ENCODE peak calls at places on chromosomes 16 and 17, in eight cellular contexts. X is dorsolateral prefrontal cortex, B is fibroblast of pulmonary artery, T is cardiac muscle cell, V is testis, Y is progenitor cell of endocrine pancreas, R is activated B cell treated with CpG ODN at 0.5 μM for 24 hours, F is IMR-90. H is an unnamed sample.

GRCh38 chr17:34542700-34543336 is 36.6 kb upstream of the TMEM132E start:
- DNase-seq in X (peak), F (no peak), Y (no peak), V (peak), R (no peak), B (peak), T (peak), H (no peak)

GRCh38 chr17:20105539-20106291 is 96.6 kb downstream of the SPECC1 start:
- DNase-seq in B (no peak), F (no peak), X (no peak), T (no peak), Y (no peak), V (peak), R (no peak), H (no peak)

GRCh38 chr17:40315206-40315605 is 6.2 kb downstream of the RARA start:
- DNase-seq in T (no peak), B (no peak), V (no peak), R (no peak), X (peak), Y (no peak), F (no peak), H (no peak)

GRCh38 chr17:4818276-4818675 is 11.3 kb downstream of the PLD2 start:
- DNase-seq in V (no peak), X (no peak), B (no peak), R (no peak), T (no peak), Y (no peak), F (no peak), H (no peak)

GRCh38 chr16:4686497-4687210 is 6.7 kb upstream of the NUDT16L1 start:
- DNase-seq in F (no peak), X (no peak), V (no peak), R (no peak), T (no peak), B (no peak), Y (no peak), H (no peak)

GRCh38 chr17:32827227-32827626 is 49.7 kb downstream of the MYO1D start:
- DNase-seq in F (no peak), V (no peak), X (no peak), B (no peak), T (no peak), Y (no peak), R (no peak), H (no peak)

GRCh38 chr17:7747586-7747985 is 30.0 kb downstream of the DNAH2 start:
- DNase-seq in F (peak), T (peak), B (peak), X (no peak), V (no peak), R (no peak), Y (no peak), H (no peak)

GRCh38 chr17:49843774-49844350 is 4.0 kb downstream of the TAC4 start:
- DNase-seq in B (peak), V (no peak), Y (no peak), X (no peak), T (no peak), R (no peak), F (no peak), H (no peak)

GRCh38 chr16:29710227-29711219 is 31.5 kb downstream of the QPRT start:
- DNase-seq in X (no peak), T (peak), R (no peak), Y (no peak), B (peak), V (peak), F (peak), H (no peak)

GRCh38 chr16:57534881-57535658 is 1.3 kb downstream of the CCDC102A start:
- DNase-seq in V (peak), B (no peak), T (no peak), F (no peak), Y (no peak), R (no peak), X (peak), H (no peak)

GRCh38 chr17:38886643-38887010 is 16.8 kb downstream of the LASP1 start:
- DNase-seq in R (no peak), T (no peak), V (no peak), Y (no peak), B (no peak), X (no peak), F (no peak), H (no peak)

GRCh38 chr17:28991779-28992178 is 14.1 kb downstream of the SEZ6 start:
- DNase-seq in R (no peak), B (no peak), X (no peak), T (no peak), V (no peak), F (no peak), Y (no peak), H (no peak)

GRCh38 chr16:46857261-46857962 is 26.4 kb upstream of the C16orf87 start:
- DNase-seq in F (peak), R (no peak), Y (no peak), V (peak), T (peak), B (peak), X (peak), H (peak)

GRCh38 chr16:55489956-55490265 is 10.9 kb downstream of the MMP2 start:
- DNase-seq in B (no peak), T (no peak), X (no peak), V (no peak), F (no peak), Y (no peak), R (no peak), H (no peak)

GRCh38 chr16:31038993-31039392 is 5.6 kb downstream of the STX4 start:
- DNase-seq in V (no peak), B (no peak), F (no peak), T (no peak), X (no peak), Y (no peak), R (no peak), H (no peak)

GRCh38 chr17:28189667-28190066 is 129.3 kb upstream of the TMEM97 start:
- DNase-seq in Y (no peak), R (no peak), F (no peak), X (no peak), V (no peak), T (peak), B (no peak), H (no peak)

GRCh38 chr16:84897911-84898377 is 78.2 kb downstream of the CRISPLD2 start:
- DNase-seq in V (peak), X (no peak), T (no peak), R (no peak), Y (no peak), B (no peak), F (no peak), H (no peak)

GRCh38 chr16:8571061-8571596 is 19.2 kb downstream of the TMEM114 start:
- DNase-seq in V (no peak), B (peak), R (no peak), T (peak), F (peak), X (no peak), Y (no peak), H (no peak)

GRCh38 chr17:19018600-19018950 is 14.0 kb upstream of the FAM83G start:
- DNase-seq in V (no peak), X (no peak), T (no peak), B (no peak), R (no peak), Y (no peak), F (no peak), H (peak)

GRCh38 chr17:79944251-79944812 is 91.3 kb downstream of the TBC1D16 start:
- DNase-seq in R (peak), T (no peak), Y (no peak), F (no peak), B (no peak), X (peak), V (peak), H (peak)

GRCh38 chr17:48439875-48440505 is 10.0 kb upstream of the SKAP1 start:
- DNase-seq in R (no peak), T (peak), X (no peak), Y (no peak), B (no peak), V (no peak), F (no peak), H (no peak)

GRCh38 chr16:89990799-89991198 is 28.5 kb downstream of the DBNDD1 start:
- DNase-seq in X (no peak), B (no peak), T (no peak), R (no peak), Y (no peak), F (no peak), V (no peak), H (no peak)

GRCh38 chr17:27551701-27552466 is 79.1 kb upstream of the LGALS9 start:
- DNase-seq in F (peak), R (no peak), V (no peak), X (no peak), T (no peak), Y (no peak), B (no peak), H (no peak)

GRCh38 chr17:78010759-78011158 is 52.3 kb downstream of the TNRC6C start:
- DNase-seq in V (no peak), T (no peak), B (no peak), Y (no peak), X (no peak), F (no peak), R (no peak), H (no peak)

GRCh38 chr16:10729104-10729503 is 14.5 kb upstream of the NUBP1 start:
- DNase-seq in R (no peak), T (no peak), V (no peak), Y (no peak), X (no peak), F (no peak), B (no peak), H (no peak)

GRCh38 chr17:30225112-30225511 is 10.4 kb downstream of the SLC6A4 start:
- DNase-seq in F (no peak), V (no peak), X (no peak), Y (no peak), R (no peak), T (no peak), B (no peak), H (no peak)

GRCh38 chr17:77516902-77517301 is 376.1 kb downstream of the SEC14L1 start:
- DNase-seq in Y (no peak), V (no peak), T (peak), F (peak), R (no peak), B (peak), X (no peak), H (no peak)

GRCh38 chr16:56199164-56199563 is 7.9 kb downstream of the GNAO1 start:
- DNase-seq in B (no peak), F (no peak), R (no peak), X (no peak), T (no peak), V (no peak), Y (no peak), H (no peak)

GRCh38 chr16:10728488-10728887 is 15.2 kb upstream of the NUBP1 start:
- DNase-seq in B (no peak), T (no peak), X (no peak), R (no peak), Y (no peak), V (no peak), F (no peak), H (no peak)

GRCh38 chr16:26957283-26957859 is 109.4 kb upstream of the C16orf82 start:
- DNase-seq in T (no peak), R (no peak), Y (no peak), X (no peak), V (no peak), B (no peak), F (no peak), H (no peak)

GRCh38 chr16:26959416-26960009 is 107.2 kb upstream of the C16orf82 start:
- DNase-seq in X (no peak), B (no peak), T (no peak), F (no peak), Y (no peak), R (no peak), V (no peak), H (no peak)

GRCh38 chr16:26961459-26961858 is 105.3 kb upstream of the C16orf82 start:
- DNase-seq in V (no peak), X (no peak), R (no peak), Y (no peak), T (no peak), B (no peak), F (no peak), H (no peak)

GRCh38 chr16:26963109-26963508 is 103.6 kb upstream of the C16orf82 start:
- DNase-seq in X (no peak), F (peak), Y (no peak), T (peak), B (peak), V (peak), R (no peak), H (peak)
- TF ChIP-seq CTCF in X (no peak), F (peak), Y (peak), T (peak), B (peak), V (peak), R (no peak), H (peak)

DNA sequence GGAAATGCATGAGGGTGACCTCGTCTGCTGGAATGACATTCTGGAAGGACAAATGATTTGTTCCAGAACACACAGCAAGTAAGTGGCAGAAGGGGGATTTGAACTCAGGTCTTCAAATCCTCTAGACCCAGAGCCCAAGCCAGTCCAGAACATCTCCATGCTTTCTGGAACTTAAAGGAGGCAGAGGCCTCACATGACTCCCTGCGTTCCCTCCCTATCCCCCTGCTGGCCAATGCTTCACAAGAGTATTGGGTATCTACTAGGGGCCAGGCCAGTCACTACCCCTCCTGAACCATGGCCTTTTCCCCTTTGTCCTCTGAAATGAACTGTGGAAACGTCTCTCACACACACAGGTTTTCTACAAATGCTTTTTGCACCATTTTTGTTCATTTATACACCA is 7.6 kb upstream of the BEAN1 start:
- DNase-seq in Y (no peak), B (no peak), F (no peak), V (no peak), R (no peak), X (no peak), T (no peak), H (no peak)
- TF ChIP-seq CTCF in Y (peak), B (no peak), F (no peak), V (no peak), R (no peak), X (no peak), T (peak), H (no peak)

DNA sequence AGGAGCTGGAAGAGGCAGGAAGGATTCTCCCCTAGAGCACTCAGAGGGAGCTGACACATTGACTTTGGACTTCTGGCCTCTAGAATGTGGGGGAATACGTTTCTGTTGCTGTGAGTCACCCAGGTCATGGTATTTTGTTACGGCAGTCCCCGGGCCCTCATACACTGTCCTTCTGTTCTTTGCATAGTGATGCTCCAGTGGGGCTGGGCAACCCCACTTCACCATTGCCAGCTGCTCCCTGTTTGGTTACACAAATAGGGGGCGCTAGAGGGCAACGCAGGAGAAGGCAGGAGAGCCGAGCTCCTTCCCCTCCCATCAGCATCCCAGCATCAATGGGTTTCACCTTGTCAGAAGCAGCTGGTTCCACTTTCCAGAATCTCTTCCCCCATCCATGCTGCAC is 257.7 kb upstream of the FOXF1 start:
- DNase-seq in F (peak), R (no peak), Y (no peak), X (no peak), V (peak), B (peak), T (peak), H (peak)
- TF ChIP-seq CTCF in F (peak), R (no peak), Y (peak), X (no peak), V (peak), B (peak), T (peak), H (peak)

GRCh38 chr17:72998343-72998742 is 94.1 kb downstream of the SLC39A11 start:
- DNase-seq in R (no peak), V (no peak), Y (no peak), X (no peak), F (no peak), B (no peak), T (no peak), H (no peak)

GRCh38 chr17:72997559-72997958 is 94.9 kb downstream of the SLC39A11 start:
- DNase-seq in T (peak), B (peak), V (no peak), F (no peak), R (no peak), X (no peak), Y (no peak), H (no peak)

GRCh38 chr17:73007447-73007846 is 85.0 kb downstream of the SLC39A11 start:
- DNase-seq in B (peak), T (peak), X (no peak), F (peak), Y (no peak), V (no peak), R (no peak), H (no peak)

GRCh38 chr17:73005360-73005759 is 87.1 kb downstream of the SLC39A11 start:
- DNase-seq in T (no peak), Y (no peak), F (no peak), B (no peak), R (no peak), V (no peak), X (no peak), H (no peak)

DNA sequence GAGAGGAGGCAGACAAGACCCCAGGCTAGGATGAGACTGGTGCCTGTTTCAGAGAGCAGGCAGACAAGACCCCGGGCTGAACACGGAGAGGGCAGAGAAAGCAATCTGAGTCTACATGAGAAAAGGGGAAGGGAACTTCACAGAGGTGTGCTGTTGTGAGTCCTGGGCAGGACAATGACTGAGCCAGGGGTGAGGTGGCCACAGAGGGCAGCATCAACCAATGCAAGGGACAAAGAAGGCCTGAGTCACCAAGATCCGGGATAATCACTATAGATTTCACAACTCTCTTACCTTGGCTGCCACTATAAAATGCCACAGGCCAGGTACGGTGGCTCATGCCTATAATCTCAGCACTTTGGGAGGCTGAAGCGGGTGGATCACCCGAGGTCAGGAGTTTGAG is 89.0 kb downstream of the SLC39A11 start:
- DNase-seq in X (no peak), V (no peak), B (no peak), F (no peak), R (no peak), Y (no peak), T (no peak), H (no peak)
- TF ChIP-seq CTCF in X (no peak), V (no peak), B (no peak), F (no peak), R (no peak), Y (no peak), T (no peak), H (no peak)

GRCh38 chr17:61463068-61463980 is 11.1 kb downstream of the TBX4 start:
- DNase-seq in X (no peak), R (no peak), T (no peak), Y (no peak), F (no peak), V (no peak), B (no peak), H (peak)
- TF ChIP-seq CTCF in X (no peak), R (no peak), T (peak), Y (peak), F (no peak), V (no peak), B (peak), H (peak)

DNA sequence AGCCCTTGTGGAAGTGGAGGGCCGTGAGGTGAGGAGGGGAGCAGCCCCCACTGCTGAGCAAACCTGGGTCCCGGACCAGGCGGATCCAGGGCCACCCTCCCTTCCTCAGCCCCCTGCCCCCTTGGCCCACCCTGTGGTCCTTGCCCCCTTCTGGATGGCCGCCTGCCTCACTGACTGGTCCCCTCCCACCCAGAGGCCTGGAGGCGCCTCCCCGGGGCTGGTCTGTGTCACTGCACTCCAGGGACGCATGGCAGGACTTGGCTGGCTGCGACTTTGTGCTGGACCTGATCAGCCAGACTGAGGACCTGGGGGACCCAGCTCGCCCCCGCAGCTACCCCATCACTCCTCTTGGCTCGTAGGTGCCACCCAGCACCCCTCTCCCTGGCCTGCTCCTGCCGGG is 19.2 kb upstream of the SMIM5 start:
- DNase-seq in F (no peak), X (no peak), R (no peak), Y (no peak), V (no peak), T (no peak), B (no peak), H (no peak)
- TF ChIP-seq CTCF in F (peak), X (no peak), R (no peak), Y (no peak), V (no peak), T (no peak), B (no peak), H (no peak)